ENCODE peak calls at places on chromosomes 16 and 17, in five cellular contexts. Q, F, U, E and M are unnamed samples.

GRCh38 chr16:21646721-21647561 is 5.5 kb downstream of the IGSF6 start:
- DNase-seq in Q (no peak), F (no peak), U (no peak), E (no peak), M (no peak)

GRCh38 chr17:19271751-19272357 is 34.7 kb downstream of the EPN2 start:
- DNase-seq in Q (no peak), F (no peak), U (no peak), E (no peak), M (no peak)

GRCh38 chr17:10752696-10753095 is 22.9 kb upstream of the TMEM220 start:
- DNase-seq in Q (no peak), F (no peak), U (no peak), E (no peak), M (no peak)

GRCh38 chr16:22270525-22270924 is 26.7 kb upstream of the POLR3E start:
- DNase-seq in Q (no peak), F (no peak), U (no peak), E (no peak), M (no peak)

GRCh38 chr16:63612462-63613227 is 1509.2 kb downstream of the CDH11 start:
- DNase-seq in Q (no peak), F (no peak), U (no peak), E (no peak), M (no peak)

GRCh38 chr17:38544175-38544838 is 61.4 kb downstream of the SRCIN1 start:
- DNase-seq in Q (no peak), F (no peak), U (no peak), E (no peak), M (no peak)

GRCh38 chr16:66462912-66463311 is 35.8 kb downstream of the BEAN1 start:
- DNase-seq in Q (no peak), F (no peak), U (no peak), E (no peak), M (no peak)

GRCh38 chr16:80718480-80719220 is 85.7 kb downstream of the CDYL2 start:
- DNase-seq in Q (no peak), F (no peak), U (peak), E (no peak), M (peak)

GRCh38 chr17:3529817-3530741 is 27.5 kb downstream of the TRPV3 start:
- DNase-seq in Q (peak), F (no peak), U (peak), E (no peak), M (no peak)

GRCh38 chr16:53080345-53081031 is 25.7 kb downstream of the CHD9 start:
- DNase-seq in Q (peak), F (peak), U (no peak), E (peak), M (no peak)

GRCh38 chr16:89913408-89914387 is 5.0 kb upstream of the MC1R start:
- DNase-seq in Q (no peak), F (no peak), U (no peak), E (no peak), M (no peak)

GRCh38 chr17:55089955-55090573 is 121.5 kb downstream of the STXBP4 start:
- DNase-seq in Q (no peak), F (no peak), U (no peak), E (no peak), M (peak)

GRCh38 chr16:54921229-54921824 is 9.3 kb upstream of the IRX5 start:
- DNase-seq in Q (no peak), F (no peak), U (no peak), E (no peak), M (no peak)

GRCh38 chr17:30812218-30813177 is 12.0 kb downstream of the CRLF3 start:
- DNase-seq in Q (no peak), F (no peak), U (no peak), E (no peak), M (no peak)

GRCh38 chr16:54739381-54739780 is 191.3 kb upstream of the IRX5 start:
- DNase-seq in Q (no peak), F (no peak), U (no peak), E (no peak), M (no peak)

GRCh38 chr17:47996201-47996600 is 25.3 kb downstream of the CDK5RAP3 start:
- DNase-seq in Q (no peak), F (no peak), U (no peak), E (no peak), M (no peak)

GRCh38 chr17:29032798-29033197 is 10.1 kb upstream of the PIPOX start:
- DNase-seq in Q (no peak), F (no peak), U (no peak), E (no peak), M (no peak)

GRCh38 chr17:17806035-17806434 is 30.8 kb downstream of the SREBF1 start:
- DNase-seq in Q (no peak), F (no peak), U (no peak), E (no peak), M (no peak)

GRCh38 chr16:88616320-88616719 is 22.1 kb upstream of the IL17C start:
- DNase-seq in Q (no peak), F (no peak), U (peak), E (no peak), M (no peak)

GRCh38 chr17:14744716-14745115 is 443.8 kb downstream of the HS3ST3B1 start:
- DNase-seq in Q (no peak), F (no peak), U (no peak), E (no peak), M (no peak)

GRCh38 chr16:87203060-87203656 is 114.0 kb downstream of the C16orf95 start:
- DNase-seq in Q (no peak), F (no peak), U (no peak), E (peak), M (peak)

GRCh38 chr16:87365021-87365713 is 18.4 kb downstream of the FBXO31 start:
- DNase-seq in Q (no peak), F (no peak), U (no peak), E (no peak), M (no peak)

GRCh38 chr16:81067166-81067565 is 9.9 kb downstream of the C16orf46 start:
- DNase-seq in Q (no peak), F (no peak), U (no peak), E (no peak), M (no peak)

GRCh38 chr16:81582655-81583441 is 138.2 kb downstream of the CMIP start:
- DNase-seq in Q (no peak), F (no peak), U (peak), E (no peak), M (no peak)

GRCh38 chr17:10649031-10649430 is 8.1 kb downstream of the MYH3 start:
- DNase-seq in Q (no peak), F (peak), U (no peak), E (no peak), M (no peak)

GRCh38 chr17:77566566-77566965 is 391.9 kb upstream of the TNRC6C start:
- DNase-seq in Q (no peak), F (no peak), U (no peak), E (no peak), M (no peak)

GRCh38 chr17:2598166-2598565 is 4.7 kb downstream of the PAFAH1B1 start:
- DNase-seq in Q (no peak), F (peak), U (no peak), E (no peak), M (no peak)

GRCh38 chr17:45809484-45809883 is 25.4 kb downstream of the CRHR1 start:
- DNase-seq in Q (no peak), F (no peak), U (no peak), E (no peak), M (no peak)

GRCh38 chr17:50151937-50152547 is 1.6 kb upstream of the PPP1R9B start:
- DNase-seq in Q (peak), F (peak), U (peak), E (no peak), M (peak)

DNA sequence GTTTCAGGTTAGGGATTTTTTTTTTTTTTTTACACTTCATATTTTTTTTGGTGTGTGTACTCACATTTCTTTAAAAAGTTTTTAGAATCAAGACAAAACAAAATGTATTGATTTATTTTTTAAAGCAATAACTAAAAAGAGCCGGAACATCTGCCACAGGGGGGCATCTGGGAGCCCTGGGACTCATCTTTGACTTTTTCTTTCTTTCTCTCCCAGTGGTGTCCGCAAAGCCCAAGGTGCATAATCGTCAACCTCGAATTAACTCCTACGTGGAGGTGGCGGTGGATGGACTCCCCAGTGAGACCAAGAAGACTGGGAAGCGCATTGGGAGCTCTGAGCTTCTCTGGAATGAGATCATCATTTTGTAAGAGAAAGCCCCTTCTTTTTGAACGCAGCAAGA is 36.3 kb downstream of the WWP2 start:
- DNase-seq in Q (peak), F (no peak), U (no peak), E (no peak), M (no peak)
- TF ChIP-seq CTCF in Q (peak), F (peak), U (no peak), E (peak), M (peak)

DNA sequence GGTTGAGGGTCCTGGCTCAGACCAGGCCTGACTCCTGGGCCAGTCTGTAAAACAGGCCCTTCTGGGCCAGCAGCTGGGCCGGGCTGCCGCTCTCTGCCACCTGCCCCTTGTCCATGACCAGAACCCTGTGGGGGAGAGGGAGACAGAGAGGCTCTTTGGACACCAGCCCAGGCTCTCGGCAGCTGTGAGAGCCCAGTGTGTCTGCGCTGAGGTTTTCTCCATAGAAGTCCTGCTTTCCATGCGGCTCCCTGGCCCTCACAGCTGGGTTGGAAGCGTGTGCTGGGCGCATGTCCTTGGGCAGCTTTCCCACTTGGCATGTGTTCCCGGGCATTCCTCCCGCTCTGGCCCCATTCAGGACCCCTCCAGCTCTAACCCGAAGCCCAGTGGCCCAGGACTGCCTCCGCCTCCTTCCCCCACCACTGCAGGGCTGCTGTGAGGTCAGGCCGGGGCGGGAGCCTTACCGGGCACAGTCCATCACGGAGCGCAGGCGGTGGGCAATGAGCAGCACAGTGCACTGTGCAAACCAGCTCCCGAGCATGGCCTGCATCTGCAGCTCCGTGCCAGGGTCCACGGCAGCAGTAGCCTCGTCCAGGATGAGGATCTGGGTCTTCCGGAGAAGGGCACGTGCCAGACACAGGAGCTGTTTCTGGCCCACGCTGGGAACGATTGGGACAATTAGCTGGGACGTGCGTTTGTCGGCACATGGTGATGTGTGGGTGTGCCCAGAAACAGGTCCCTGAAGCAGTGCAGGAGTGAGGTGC is 73.0 kb downstream of the ABCC6 start:
- DNase-seq in Q (peak), F (no peak), U (peak), E (peak), M (no peak)
- H3K4me3 ChIP-seq in Q (no peak), F (no peak), U (no peak), E (no peak), M (no peak)

GRCh38 chr16:23348579-23349469 is 46.7 kb downstream of the SCNN1B start:
- DNase-seq in Q (no peak), F (no peak), U (no peak), E (no peak), M (no peak)
- TF ChIP-seq CTCF in Q (peak), F (no peak), U (no peak), E (peak), M (peak)

DNA sequence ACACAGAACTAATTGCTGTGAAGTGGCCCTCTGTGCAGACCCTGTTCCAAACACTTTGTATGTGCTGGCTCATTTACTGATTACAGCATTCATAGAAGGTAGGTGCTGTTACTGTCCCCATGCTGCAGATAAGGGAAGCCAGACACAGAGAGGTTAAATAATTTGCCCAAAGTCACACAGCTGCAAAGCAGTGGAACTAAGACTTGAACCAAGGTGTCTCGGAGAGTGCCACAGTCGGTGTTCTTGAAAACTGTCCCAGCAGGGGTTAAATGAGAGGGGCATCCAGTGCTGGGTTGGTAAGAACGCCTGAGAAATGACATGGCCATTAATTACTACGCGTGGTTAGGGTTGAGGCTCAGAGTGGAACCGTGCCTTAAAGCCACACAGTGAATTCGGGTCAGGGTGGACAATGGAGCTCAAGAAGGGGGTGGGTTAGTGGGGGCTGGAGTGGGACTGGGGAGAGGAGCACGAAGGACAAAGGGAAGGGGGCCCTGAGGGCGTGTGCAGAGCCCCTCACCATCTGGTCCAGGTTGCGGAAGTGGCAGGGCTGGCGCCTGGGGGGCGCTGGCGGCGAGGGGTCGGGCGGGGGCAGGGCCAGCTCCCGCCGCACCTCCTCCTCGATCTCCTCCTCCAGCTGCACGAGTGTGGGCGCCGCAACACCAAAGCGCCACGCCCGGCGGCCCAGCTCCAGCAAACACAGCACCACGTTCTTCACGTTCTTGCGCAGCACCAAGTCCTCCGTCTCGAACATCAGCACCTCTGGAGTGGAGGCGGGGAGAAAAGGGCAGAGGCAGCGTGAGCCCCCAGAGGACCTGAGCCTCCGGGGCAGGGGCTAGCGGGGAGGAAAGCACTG is 3.3 kb downstream of the GAS2L2 start:
- DNase-seq in Q (no peak), F (no peak), U (no peak), E (no peak), M (no peak)
- H3K4me3 ChIP-seq in Q (no peak), F (no peak), U (no peak), E (peak), M (no peak)